ENCODE peak calls at places on chromosomes 1 and 21, in six cellular contexts. C is NB4, T is endothelial cell of umbilical vein, K is sigmoid colon, M is adrenal gland, W is tibial nerve. D is an unnamed sample.

GRCh38 chr1:231357831-231358354 is 19.8 kb downstream of the SPRTN start:
- DNase-seq in C (peak), T (peak), K (peak), M (peak), W (no peak), D (peak)

GRCh38 chr1:234955107-234955731 is 173.4 kb downstream of the TOMM20 start:
- DNase-seq in C (peak), T (peak), K (peak), M (peak), W (no peak), D (peak)

GRCh38 chr21:13937236-13937635 is 273.5 kb downstream of the LIPI start:
- DNase-seq in C (no peak), T (no peak), K (no peak), M (no peak), W (no peak), D (no peak)

GRCh38 chr1:178021955-178022354 is 52.1 kb upstream of the SEC16B start:
- DNase-seq in C (no peak), T (no peak), K (no peak), M (no peak), W (no peak), D (no peak)

GRCh38 chr1:152760551-152761190 is 2.8 kb downstream of the KPRP start:
- DNase-seq in C (no peak), T (no peak), K (no peak), M (no peak), W (no peak), D (no peak)

GRCh38 chr1:56584910-56585528 is 5.7 kb upstream of the PLPP3 start:
- DNase-seq in C (peak), T (peak), K (no peak), M (peak), W (no peak), D (peak)

GRCh38 chr1:89149229-89149628 is 23.3 kb upstream of the GBP2 start:
- DNase-seq in C (no peak), T (peak), K (peak), M (peak), W (no peak), D (no peak)

GRCh38 chr21:39900491-39900890 is 33.3 kb downstream of the PCP4 start:
- DNase-seq in C (no peak), T (no peak), K (no peak), M (no peak), W (no peak), D (no peak)

GRCh38 chr1:97093742-97094141 is 372.2 kb downstream of the PTBP2 start:
- DNase-seq in C (no peak), T (peak), K (no peak), M (no peak), W (no peak), D (no peak)

GRCh38 chr21:28675265-28676041 is 317.2 kb downstream of the LTN1 start:
- DNase-seq in C (no peak), T (peak), K (no peak), M (no peak), W (no peak), D (no peak)

GRCh38 chr1:61300899-61301298 is 218.5 kb downstream of the NFIA start:
- DNase-seq in C (no peak), T (peak), K (no peak), M (no peak), W (no peak), D (no peak)

GRCh38 chr1:93753766-93754763 is 72.4 kb upstream of the BCAR3 start:
- DNase-seq in C (no peak), T (peak), K (no peak), M (no peak), W (no peak), D (peak)

GRCh38 chr1:111489604-111490003 is 13.8 kb downstream of the ADORA3 start:
- DNase-seq in C (peak), T (no peak), K (no peak), M (peak), W (no peak), D (no peak)

GRCh38 chr1:83060216-83060615 is 938.7 kb downstream of the TTLL7 start:
- DNase-seq in C (no peak), T (no peak), K (no peak), M (no peak), W (no peak), D (no peak)

GRCh38 chr1:154221815-154222081 is 993 bp downstream of the UBAP2L start:
- DNase-seq in C (peak), T (peak), K (no peak), M (no peak), W (no peak), D (peak)

GRCh38 chr1:58869638-58870297 is 85.9 kb upstream of the JUN start:
- DNase-seq in C (no peak), T (no peak), K (no peak), M (no peak), W (no peak), D (no peak)

GRCh38 chr1:151739590-151740355 is 18.5 kb downstream of the RIIAD1 start:
- DNase-seq in C (no peak), T (no peak), K (no peak), M (peak), W (no peak), D (no peak)

GRCh38 chr1:178529364-178530036 is 16.6 kb downstream of the TEX35 start:
- DNase-seq in C (no peak), T (no peak), K (peak), M (no peak), W (no peak), D (no peak)

GRCh38 chr1:61482170-61482569 is 242.8 kb downstream of the TM2D1 start:
- DNase-seq in C (no peak), T (no peak), K (no peak), M (no peak), W (no peak), D (no peak)

GRCh38 chr1:8962812-8963669 is 17.4 kb downstream of the CA6 start:
- DNase-seq in C (peak), T (peak), K (no peak), M (peak), W (no peak), D (peak)

GRCh38 chr1:183027031-183027430 is 3.8 kb downstream of the LAMC1 start:
- DNase-seq in C (no peak), T (no peak), K (no peak), M (no peak), W (no peak), D (no peak)

GRCh38 chr1:67019600-67020136 is 34.3 kb downstream of the SLC35D1 start:
- DNase-seq in C (no peak), T (peak), K (no peak), M (no peak), W (no peak), D (no peak)

GRCh38 chr1:154342836-154343472 is 17.6 kb downstream of the ATP8B2 start:
- DNase-seq in C (no peak), T (no peak), K (no peak), M (no peak), W (no peak), D (no peak)

GRCh38 chr1:25904942-25905679 is 1.1 kb downstream of the STMN1 start:
- DNase-seq in C (peak), T (peak), K (peak), M (peak), W (peak), D (peak)

GRCh38 chr21:31161157-31161556 is 122.9 kb upstream of the KRTAP19-8 start:
- DNase-seq in C (no peak), T (no peak), K (no peak), M (no peak), W (no peak), D (no peak)

GRCh38 chr1:17258758-17259130 is 9.8 kb downstream of the PADI3 start:
- DNase-seq in C (no peak), T (no peak), K (no peak), M (no peak), W (no peak), D (no peak)

GRCh38 chr1:206766251-206766856 is 4.2 kb upstream of the IL19 start:
- DNase-seq in C (peak), T (no peak), K (peak), M (peak), W (no peak), D (peak)

GRCh38 chr1:31715097-31715872 is 11.5 kb upstream of the COL16A1 start:
- DNase-seq in C (peak), T (peak), K (peak), M (peak), W (peak), D (peak)

GRCh38 chr1:230103341-230104173 is 36.5 kb downstream of the GALNT2 start:
- DNase-seq in C (no peak), T (no peak), K (no peak), M (no peak), W (no peak), D (no peak)

GRCh38 chr1:226406401-226406881 is 1.5 kb downstream of the PARP1 start:
- DNase-seq in C (peak), T (no peak), K (no peak), M (no peak), W (no peak), D (peak)

GRCh38 chr1:83123019-83123418 is 875.9 kb downstream of the TTLL7 start:
- DNase-seq in C (no peak), T (no peak), K (no peak), M (no peak), W (no peak), D (no peak)

GRCh38 chr21:27513016-27513415 is 546.1 kb upstream of the ADAMTS5 start:
- DNase-seq in C (no peak), T (no peak), K (no peak), M (no peak), W (no peak), D (no peak)

GRCh38 chr1:222627232-222627631 is 9.3 kb downstream of the MIA3 start:
- DNase-seq in C (no peak), T (peak), K (no peak), M (no peak), W (no peak), D (no peak)

GRCh38 chr1:21966247-21967000 is 10.4 kb upstream of the CELA3B start:
- DNase-seq in C (no peak), T (no peak), K (peak), M (no peak), W (no peak), D (no peak)

GRCh38 chr1:21956720-21957552 is 19.8 kb upstream of the HSPG2 start:
- DNase-seq in C (peak), T (peak), K (peak), M (peak), W (no peak), D (no peak)

GRCh38 chr1:21963477-21964217 is 13.2 kb upstream of the CELA3B start:
- DNase-seq in C (peak), T (peak), K (peak), M (peak), W (peak), D (no peak)

GRCh38 chr1:21961799-21962198 is 15.0 kb upstream of the CELA3B start:
- DNase-seq in C (no peak), T (peak), K (peak), M (no peak), W (no peak), D (no peak)

DNA sequence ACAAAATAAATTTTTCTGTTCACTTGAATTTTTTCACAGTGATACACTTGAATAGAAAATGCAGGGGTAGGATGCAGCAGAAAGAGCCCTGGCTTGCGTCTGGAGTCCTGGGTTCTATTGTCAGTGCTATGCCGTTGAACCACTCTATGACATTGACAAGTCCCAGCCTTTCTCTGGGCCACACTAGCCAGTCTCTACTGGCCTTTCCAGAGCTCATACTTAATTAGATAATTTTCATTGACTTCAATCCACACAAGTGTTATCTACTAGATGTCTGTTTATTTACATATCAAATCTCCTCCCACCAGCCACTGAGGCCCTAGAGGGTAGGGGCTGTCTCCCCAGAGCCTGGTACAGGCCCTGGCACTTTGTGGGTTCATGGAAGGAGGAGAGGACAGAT is 15.5 kb upstream of the CELA3B start:
- DNase-seq in C (no peak), T (peak), K (peak), M (no peak), W (no peak), D (no peak)
- TF ChIP-seq POLR2A in C (no peak), T (no peak), K (no peak), M (no peak), W (no peak), D (no peak)

DNA sequence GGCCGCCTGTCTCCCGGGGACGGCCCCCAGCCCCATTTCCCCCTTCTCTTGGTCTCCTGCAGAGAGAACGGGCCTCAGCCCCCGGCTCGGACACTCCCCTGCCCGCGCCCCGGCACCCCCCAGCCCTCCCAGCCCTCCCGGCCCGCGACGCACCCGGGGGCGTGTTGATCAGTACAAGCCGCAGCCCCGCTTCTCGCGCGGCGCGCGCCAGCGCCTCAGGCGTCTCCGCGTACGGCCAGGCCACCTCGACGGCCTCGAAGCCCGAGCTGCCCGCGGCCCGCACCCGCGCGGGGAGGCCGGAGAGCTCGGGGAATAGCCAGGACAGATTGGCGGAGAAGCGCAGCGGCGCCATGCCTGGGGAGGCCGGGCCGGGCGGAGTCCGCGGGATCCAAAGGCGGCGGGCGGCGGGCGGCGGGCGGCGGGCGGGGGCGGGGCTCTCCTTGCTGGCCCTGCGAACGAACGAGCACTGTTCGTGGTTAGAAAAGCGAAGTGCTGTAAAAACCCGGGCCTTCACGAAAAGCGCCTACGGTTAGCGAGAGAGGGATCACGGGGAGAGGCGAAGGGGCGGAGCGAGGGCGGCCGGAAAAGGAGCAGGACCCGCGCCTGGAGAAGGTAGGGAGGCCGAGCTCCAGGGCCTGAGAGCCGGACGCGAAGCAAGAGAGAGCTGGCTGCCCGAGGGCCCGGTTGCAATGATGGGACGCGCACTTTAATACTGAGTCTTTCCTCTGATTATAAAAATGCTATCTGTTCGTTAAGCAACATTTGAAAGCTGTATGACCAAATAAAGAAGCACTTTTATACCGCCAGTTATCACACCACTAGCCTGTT is at the start of gene HYI:
- DNase-seq in C (peak), T (peak), K (peak), M (peak), W (peak), D (peak)
- TF ChIP-seq POLR2A in C (no peak), T (peak), K (no peak), M (peak), W (no peak), D (no peak)

GRCh38 chr1:109281680-109282496 is 1.1 kb downstream of the PSRC1 start:
- DNase-seq in C (peak), T (no peak), K (no peak), M (no peak), W (no peak), D (peak)

GRCh38 chr1:109280768-109281356 is 2.1 kb downstream of the PSRC1 start:
- DNase-seq in C (no peak), T (no peak), K (no peak), M (no peak), W (no peak), D (no peak)

GRCh38 chr1:109283748-109284600 is 1.0 kb upstream of the PSRC1 start:
- DNase-seq in C (no peak), T (no peak), K (no peak), M (no peak), W (no peak), D (no peak)

GRCh38 chr1:109282497-109282951 is 421 bp downstream of the PSRC1 start:
- DNase-seq in C (no peak), T (no peak), K (no peak), M (no peak), W (no peak), D (no peak)

GRCh38 chr1:109282952-109283747 is at the start of gene PSRC1:
- DNase-seq in C (peak), T (peak), K (peak), M (peak), W (peak), D (peak)
- TF ChIP-seq POLR2A in C (peak), T (no peak), K (peak), M (peak), W (peak), D (peak)

GRCh38 chr1:3919706-3920105 is 19.6 kb upstream of the C1orf174 start:
- DNase-seq in C (no peak), T (no peak), K (no peak), M (no peak), W (no peak), D (no peak)
- TF ChIP-seq POLR2A in C (no peak), T (no peak), K (no peak), M (no peak), W (no peak), D (no peak)

GRCh38 chr1:39103321-39104157 is 77.4 kb downstream of the NDUFS5 start:
- DNase-seq in C (no peak), T (peak), K (no peak), M (peak), W (no peak), D (no peak)

GRCh38 chr1:39105841-39106765 is 80.0 kb downstream of the NDUFS5 start:
- DNase-seq in C (peak), T (peak), K (peak), M (peak), W (no peak), D (peak)

GRCh38 chr1:39104158-39105060 is 78.3 kb downstream of the NDUFS5 start:
- DNase-seq in C (no peak), T (peak), K (peak), M (peak), W (no peak), D (no peak)

GRCh38 chr1:39105061-39105840 is 79.1 kb downstream of the NDUFS5 start:
- DNase-seq in C (peak), T (peak), K (peak), M (peak), W (peak), D (peak)

DNA sequence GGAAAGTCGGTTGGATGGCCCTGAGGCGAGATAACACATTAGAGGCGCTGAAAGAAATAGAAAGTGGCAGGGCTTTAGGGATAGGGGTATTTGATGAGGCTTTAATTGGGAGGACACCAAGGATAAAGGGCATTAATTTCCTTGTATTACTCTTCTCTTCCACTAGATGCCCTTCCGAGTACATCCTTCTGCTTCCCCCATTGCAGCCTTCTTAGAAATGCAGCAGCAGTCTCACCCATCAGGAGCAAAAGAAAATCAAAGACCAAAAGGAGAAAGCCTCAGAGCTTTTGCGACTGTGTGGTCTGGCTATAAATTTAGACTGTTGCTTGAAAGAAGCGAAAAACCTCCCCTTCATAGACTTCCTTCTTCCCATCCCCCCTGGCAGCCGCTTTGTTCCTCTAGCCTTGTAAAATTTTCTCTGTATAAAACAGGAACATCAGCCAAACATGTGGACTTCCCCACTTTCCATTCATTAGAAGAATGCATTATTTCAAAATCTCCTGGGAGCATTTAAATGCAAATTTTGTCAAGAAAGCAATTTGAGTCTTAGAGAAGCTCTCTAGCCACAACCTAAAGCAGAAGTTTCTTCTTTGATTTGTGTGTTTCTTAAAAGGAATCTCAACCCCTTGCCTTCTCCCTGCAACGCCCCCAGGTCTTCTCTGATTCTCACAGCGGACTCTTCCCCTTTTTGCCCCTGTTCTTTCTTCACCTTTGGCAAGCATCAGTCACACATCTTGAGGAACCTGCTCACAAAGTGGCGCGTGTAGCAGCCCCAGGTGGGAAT is 76.6 kb downstream of the NDUFS5 start:
- DNase-seq in C (peak), T (peak), K (no peak), M (no peak), W (no peak), D (peak)
- TF ChIP-seq POLR2A in C (no peak), T (no peak), K (no peak), M (no peak), W (no peak), D (no peak)

DNA sequence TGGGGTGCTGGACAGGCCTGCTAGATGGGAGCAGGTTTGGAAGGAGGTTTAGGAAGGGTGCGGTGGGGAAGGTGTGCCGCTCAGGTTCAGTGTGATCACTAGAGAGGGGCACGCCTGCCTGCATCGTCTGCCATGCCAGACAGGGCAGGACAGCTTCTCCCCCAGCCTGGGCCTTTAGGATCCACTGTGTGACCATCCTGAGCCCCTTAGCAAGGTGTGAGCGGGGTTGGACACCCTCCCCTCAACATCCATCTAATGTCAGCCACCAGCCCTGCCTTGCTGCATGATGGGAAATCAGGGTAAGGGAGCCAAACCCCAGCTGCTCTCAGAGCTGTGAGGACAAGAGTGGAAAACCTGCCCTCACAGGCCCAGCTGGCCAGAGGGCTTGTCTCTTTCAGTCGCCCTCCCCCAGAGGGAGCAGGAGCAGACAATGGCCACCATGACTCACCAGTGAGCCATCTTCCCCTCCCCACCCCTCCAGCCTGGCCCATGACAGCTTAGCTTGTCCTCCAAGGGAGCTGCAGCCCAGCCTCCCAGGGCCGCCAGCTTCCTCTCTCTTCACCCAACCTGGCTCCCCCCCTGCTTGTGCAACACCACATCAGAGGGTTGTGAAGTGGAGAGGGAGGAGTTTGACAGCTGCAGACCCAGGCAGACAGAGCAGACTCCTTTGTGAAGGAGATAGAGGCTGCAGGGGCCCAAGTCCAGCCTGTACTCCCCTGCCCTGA is 37.0 kb downstream of the NUAK2 start:
- DNase-seq in C (peak), T (peak), K (peak), M (peak), W (peak), D (peak)
- TF ChIP-seq POLR2A in C (no peak), T (peak), K (no peak), M (peak), W (no peak), D (no peak)

D was measured in erythroblast.